ENCODE peak calls at places on chromosomes 16 and 17, in six cellular contexts. I, B, R, T, D and M are unnamed samples.

GRCh38 chr17:81165246-81166032 is at the start of gene PVALEF:
- DNase-seq in I (no peak), B (peak), R (no peak), T (peak), D (no peak), M (no peak)

GRCh38 chr16:24761526-24761925 is 32.1 kb downstream of the TNRC6A start:
- DNase-seq in I (no peak), B (no peak), R (no peak), T (no peak), D (no peak), M (no peak)

GRCh38 chr16:83952587-83952939 is 477 bp upstream of the OSGIN1 start:
- DNase-seq in I (peak), B (no peak), R (no peak), T (peak), D (no peak), M (no peak)

GRCh38 chr17:69460963-69461922 is 46.7 kb downstream of the MAP2K6 start:
- DNase-seq in I (no peak), B (no peak), R (no peak), T (no peak), D (no peak), M (no peak)

GRCh38 chr16:85309656-85310587 is 197.7 kb upstream of the CIBAR2 start:
- DNase-seq in I (no peak), B (peak), R (peak), T (no peak), D (no peak), M (peak)

GRCh38 chr17:32877164-32877764 is 340 bp upstream of the MYO1D start:
- DNase-seq in I (peak), B (peak), R (peak), T (peak), D (no peak), M (no peak)

GRCh38 chr16:85473909-85474640 is 139.0 kb upstream of the GSE1 start:
- DNase-seq in I (no peak), B (no peak), R (no peak), T (no peak), D (no peak), M (no peak)

GRCh38 chr17:81365601-81366585 is 29.4 kb upstream of the BAHCC1 start:
- DNase-seq in I (peak), B (no peak), R (peak), T (peak), D (no peak), M (peak)

GRCh38 chr16:12613131-12613991 is 190.3 kb downstream of the CPPED1 start:
- DNase-seq in I (peak), B (no peak), R (no peak), T (no peak), D (no peak), M (peak)

GRCh38 chr16:2033057-2033911 is 6.6 kb downstream of the NHERF2 start:
- DNase-seq in I (peak), B (peak), R (no peak), T (no peak), D (no peak), M (no peak)

GRCh38 chr16:3793161-3793576 is 75.8 kb upstream of the TRAP1 start:
- DNase-seq in I (peak), B (no peak), R (no peak), T (no peak), D (no peak), M (no peak)

GRCh38 chr16:46975908-46976470 is 2.5 kb upstream of the DNAJA2 start:
- DNase-seq in I (no peak), B (no peak), R (no peak), T (no peak), D (no peak), M (no peak)

GRCh38 chr17:50556803-50557202 is 3.7 kb upstream of the CACNA1G start:
- DNase-seq in I (no peak), B (no peak), R (no peak), T (no peak), D (no peak), M (no peak)

GRCh38 chr17:35766903-35767510 is 6.3 kb downstream of the C17orf50 start:
- DNase-seq in I (no peak), B (no peak), R (peak), T (peak), D (no peak), M (peak)

GRCh38 chr16:10242076-10242475 is 59.8 kb upstream of the GRIN2A start:
- DNase-seq in I (no peak), B (no peak), R (no peak), T (no peak), D (no peak), M (no peak)

GRCh38 chr17:40485851-40486512 is 15.4 kb downstream of the TNS4 start:
- DNase-seq in I (peak), B (no peak), R (no peak), T (no peak), D (peak), M (peak)

GRCh38 chr16:87584271-87584670 is 18.0 kb upstream of the JPH3 start:
- DNase-seq in I (peak), B (no peak), R (no peak), T (no peak), D (no peak), M (no peak)

GRCh38 chr16:87914326-87914725 is 22.0 kb downstream of the CA5A start:
- DNase-seq in I (no peak), B (no peak), R (no peak), T (no peak), D (no peak), M (no peak)

GRCh38 chr17:50027639-50028206 is 28.2 kb upstream of the ITGA3 start:
- DNase-seq in I (peak), B (no peak), R (no peak), T (peak), D (peak), M (no peak)

GRCh38 chr16:82675300-82675699 is 48.5 kb downstream of the CDH13 start:
- DNase-seq in I (peak), B (no peak), R (no peak), T (no peak), D (no peak), M (no peak)

GRCh38 chr16:70467113-70467512 is 12.7 kb downstream of the FCSK start:
- DNase-seq in I (no peak), B (no peak), R (no peak), T (no peak), D (no peak), M (no peak)
- TF ChIP-seq CTCF in I (no peak), B (no peak), R (peak), T (no peak), D (no peak), M (no peak)

GRCh38 chr17:77479817-77480508 is 339.2 kb downstream of the SEC14L1 start:
- DNase-seq in I (no peak), B (peak), R (peak), T (no peak), D (no peak), M (no peak)
- TF ChIP-seq CTCF in I (no peak), B (no peak), R (no peak), T (no peak), D (no peak), M (no peak)

GRCh38 chr16:27315333-27316037 is 1.7 kb downstream of the IL4R start:
- DNase-seq in I (peak), B (peak), R (peak), T (no peak), D (peak), M (peak)
- TF ChIP-seq CTCF in I (no peak), B (no peak), R (peak), T (no peak), D (no peak), M (peak)

DNA sequence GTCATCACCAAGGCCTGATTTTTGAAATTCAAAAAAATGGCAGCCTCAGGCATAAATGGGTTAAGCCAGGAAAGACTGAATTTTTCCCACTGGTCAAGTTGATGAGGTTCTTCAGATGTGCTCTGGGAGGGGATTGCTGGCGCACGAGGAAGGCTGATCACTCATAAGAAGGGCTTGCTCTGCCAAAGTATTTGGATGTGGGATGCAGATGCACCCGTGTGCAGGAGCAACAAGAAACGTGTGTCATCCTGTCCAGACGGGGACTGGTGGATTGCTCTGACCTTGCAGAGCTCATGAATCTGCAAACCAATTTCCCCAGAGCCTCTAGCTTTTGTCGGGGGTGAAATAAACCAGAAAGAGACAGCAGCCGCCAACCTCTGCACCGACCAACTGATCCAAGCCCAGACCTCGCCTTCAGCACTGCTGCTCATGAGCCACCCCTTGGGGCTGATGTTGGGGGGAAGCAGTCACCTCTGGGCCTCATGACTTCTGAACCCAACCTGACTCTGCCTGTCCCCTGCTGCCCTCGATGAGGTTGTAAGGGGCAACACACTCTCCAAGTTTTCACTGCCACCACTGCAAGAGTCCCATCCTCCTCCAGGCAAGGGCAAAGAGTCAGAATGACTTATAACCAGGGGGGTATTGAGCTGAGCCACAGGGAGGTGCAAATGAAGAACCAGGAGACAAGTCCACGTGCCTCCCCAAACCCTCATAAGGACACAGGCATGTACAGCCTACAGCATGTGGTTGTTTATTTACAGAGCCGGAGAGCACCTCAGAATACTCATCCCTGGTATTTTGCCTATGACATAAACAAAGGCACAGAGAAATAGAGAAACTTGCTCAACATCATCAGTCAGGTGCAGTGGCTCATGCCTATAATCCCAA is 452.0 kb downstream of the SOX9 start:
- DNase-seq in I (peak), B (no peak), R (no peak), T (no peak), D (no peak), M (no peak)
- TF ChIP-seq CTCF in I (no peak), B (no peak), R (no peak), T (no peak), D (no peak), M (no peak)

GRCh38 chr17:13699261-13699660 is 97.5 kb upstream of the HS3ST3A1 start:
- DNase-seq in I (no peak), B (no peak), R (no peak), T (no peak), D (no peak), M (no peak)

GRCh38 chr17:13704333-13704732 is 102.6 kb upstream of the HS3ST3A1 start:
- DNase-seq in I (peak), B (no peak), R (no peak), T (no peak), D (peak), M (no peak)

GRCh38 chr17:13702266-13702665 is 100.5 kb upstream of the HS3ST3A1 start:
- DNase-seq in I (peak), B (no peak), R (no peak), T (no peak), D (peak), M (no peak)

GRCh38 chr17:13694934-13695333 is 93.2 kb upstream of the HS3ST3A1 start:
- DNase-seq in I (no peak), B (no peak), R (no peak), T (no peak), D (no peak), M (no peak)

DNA sequence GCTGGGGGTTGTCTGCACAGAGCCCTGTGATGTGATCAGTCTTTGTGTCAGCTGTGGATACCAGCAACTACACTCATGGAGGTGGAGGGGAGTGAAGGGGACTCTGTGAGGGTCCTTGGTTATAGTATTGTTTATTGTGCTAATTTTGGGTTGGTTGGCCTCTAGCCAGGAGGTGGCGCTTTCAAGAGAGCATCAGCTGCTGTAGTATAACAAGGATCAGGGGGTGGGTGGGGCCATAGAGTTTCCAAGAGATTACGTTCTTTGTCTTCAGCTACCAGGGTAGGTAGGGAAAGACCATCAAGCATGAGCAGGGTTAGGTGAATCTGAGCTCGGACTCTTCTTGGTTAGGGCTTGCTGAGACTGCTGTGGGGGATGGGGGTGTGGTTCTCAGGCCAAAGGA is 97.1 kb upstream of the HS3ST3A1 start:
- DNase-seq in I (no peak), B (peak), R (peak), T (no peak), D (no peak), M (peak)
- TF ChIP-seq CTCF in I (no peak), B (peak), R (peak), T (no peak), D (no peak), M (peak)

GRCh38 chr17:79702071-79702470 is 28.7 kb upstream of the ENPP7 start:
- DNase-seq in I (no peak), B (peak), R (no peak), T (no peak), D (no peak), M (no peak)
- TF ChIP-seq CTCF in I (no peak), B (peak), R (peak), T (no peak), D (no peak), M (no peak)

GRCh38 chr17:17972126-17972951 is at the start of the genes DRC3 and TOM1L2:
- DNase-seq in I (peak), B (peak), R (peak), T (peak), D (peak), M (peak)
- TF ChIP-seq CTCF in I (no peak), B (peak), R (no peak), T (no peak), D (no peak), M (no peak)